ENCODE peak calls at places on chromosomes 6 and 20, in seven cellular contexts. One of them, this sample, is unnamed.

GRCh38 chr6:149499066-149499465 is 14.3 kb upstream of the ZC3H12D start:
- DNase-seq in Kasumi-1: no peak
- DNase-seq in NCI-H524 treated with DMSO at 0.1 percent for 48 hours: no peak
- DNase-seq in activated CD4-positive, CD25-positive, alpha-beta regulatory T cell: no peak
- DNase-seq in iris pigment epithelial cell: peak; percentile 96
- DNase-seq in prostate gland: no peak
- DNase-seq in LoVo: peak; percentile 22
- DNase-seq in this sample: no peak

GRCh38 chr6:43509142-43509983 is 783 bp downstream of the LRRC73 start:
- DNase-seq in Kasumi-1: no peak
- DNase-seq in NCI-H524 treated with DMSO at 0.1 percent for 48 hours: no peak
- DNase-seq in activated CD4-positive, CD25-positive, alpha-beta regulatory T cell: no peak
- DNase-seq in iris pigment epithelial cell: no peak
- DNase-seq in prostate gland: no peak
- DNase-seq in LoVo: no peak
- DNase-seq in this sample: no peak

GRCh38 chr20:47139934-47140333 is 216.6 kb downstream of the ZMYND8 start:
- DNase-seq in Kasumi-1: no peak
- DNase-seq in NCI-H524 treated with DMSO at 0.1 percent for 48 hours: no peak
- DNase-seq in activated CD4-positive, CD25-positive, alpha-beta regulatory T cell: no peak
- DNase-seq in iris pigment epithelial cell: no peak
- DNase-seq in prostate gland: no peak
- DNase-seq in LoVo: no peak
- DNase-seq in this sample: peak; percentile 59

GRCh38 chr20:62055106-62055861 is 10.4 kb downstream of the TAF4 start:
- DNase-seq in Kasumi-1: no peak
- DNase-seq in NCI-H524 treated with DMSO at 0.1 percent for 48 hours: no peak
- DNase-seq in activated CD4-positive, CD25-positive, alpha-beta regulatory T cell: no peak
- DNase-seq in iris pigment epithelial cell: no peak
- DNase-seq in prostate gland: no peak
- DNase-seq in LoVo: no peak
- DNase-seq in this sample: no peak

GRCh38 chr6:44667668-44668390 is 280.3 kb downstream of the CDC5L start:
- DNase-seq in Kasumi-1: no peak
- DNase-seq in NCI-H524 treated with DMSO at 0.1 percent for 48 hours: no peak
- DNase-seq in activated CD4-positive, CD25-positive, alpha-beta regulatory T cell: no peak
- DNase-seq in iris pigment epithelial cell: no peak
- DNase-seq in prostate gland: no peak
- DNase-seq in LoVo: peak; percentile 31
- DNase-seq in this sample: peak; percentile 38

GRCh38 chr20:32538526-32538918 is 46.6 kb downstream of the NOL4L start:
- DNase-seq in Kasumi-1: peak; percentile 58
- DNase-seq in NCI-H524 treated with DMSO at 0.1 percent for 48 hours: no peak
- DNase-seq in activated CD4-positive, CD25-positive, alpha-beta regulatory T cell: no peak
- DNase-seq in iris pigment epithelial cell: peak; percentile 20
- DNase-seq in prostate gland: no peak
- DNase-seq in LoVo: no peak
- DNase-seq in this sample: no peak

GRCh38 chr6:36386495-36387439 is 702 bp downstream of the ETV7 start:
- DNase-seq in Kasumi-1: peak; percentile 1
- DNase-seq in NCI-H524 treated with DMSO at 0.1 percent for 48 hours: no peak
- DNase-seq in activated CD4-positive, CD25-positive, alpha-beta regulatory T cell: no peak
- DNase-seq in iris pigment epithelial cell: peak; percentile 59
- DNase-seq in prostate gland: peak; percentile 30
- DNase-seq in LoVo: peak; percentile 73
- DNase-seq in this sample: peak; percentile 15

GRCh38 chr6:131916847-131917246 is 34.3 kb downstream of the CCN2 start:
- DNase-seq in Kasumi-1: no peak
- DNase-seq in NCI-H524 treated with DMSO at 0.1 percent for 48 hours: no peak
- DNase-seq in activated CD4-positive, CD25-positive, alpha-beta regulatory T cell: no peak
- DNase-seq in iris pigment epithelial cell: no peak
- DNase-seq in prostate gland: no peak
- DNase-seq in LoVo: no peak
- DNase-seq in this sample: no peak

GRCh38 chr6:45148278-45148677 is 179.9 kb upstream of the RUNX2 start:
- DNase-seq in Kasumi-1: no peak
- DNase-seq in NCI-H524 treated with DMSO at 0.1 percent for 48 hours: no peak
- DNase-seq in activated CD4-positive, CD25-positive, alpha-beta regulatory T cell: no peak
- DNase-seq in iris pigment epithelial cell: peak; percentile 59
- DNase-seq in prostate gland: no peak
- DNase-seq in LoVo: no peak
- DNase-seq in this sample: no peak

GRCh38 chr6:170050591-170051041 is 240.3 kb downstream of the DLL1 start:
- DNase-seq in Kasumi-1: no peak
- DNase-seq in NCI-H524 treated with DMSO at 0.1 percent for 48 hours: no peak
- DNase-seq in activated CD4-positive, CD25-positive, alpha-beta regulatory T cell: no peak
- DNase-seq in iris pigment epithelial cell: no peak
- DNase-seq in prostate gland: no peak
- DNase-seq in LoVo: no peak
- DNase-seq in this sample: no peak